ENCODE peak calls at places on chromosomes 5 and 9, in nine cellular contexts. One of them, this sample, is unnamed.

GRCh38 chr5:74409166-74409706 is 231.3 kb downstream of the ENC1 start:
- DNase-seq in NCI-H345: peak; percentile 54
- DNase-seq in T-helper 2 cell: no peak
- DNase-seq in NCI-H510A treated with DMSO at 0.1 percent for 48 hours: peak; percentile 18
- DNase-seq in cardiac septum: no peak
- DNase-seq in NCI-H1930: no peak
- DNase-seq in effector memory CD8-positive, alpha-beta T cell: no peak
- DNase-seq in mucosa of gallbladder: no peak
- DNase-seq in body of pancreas: peak; percentile 81
- DNase-seq in this sample: no peak

GRCh38 chr5:1295650-1296037 is 776 bp upstream of the TERT start:
- DNase-seq in mucosa of gallbladder: no peak
- DNase-seq in effector memory CD8-positive, alpha-beta T cell: no peak
- DNase-seq in NCI-H345: no peak
- DNase-seq in T-helper 2 cell: no peak
- DNase-seq in NCI-H510A treated with DMSO at 0.1 percent for 48 hours: no peak
- DNase-seq in NCI-H1930: no peak
- DNase-seq in body of pancreas: no peak
- DNase-seq in cardiac septum: peak; percentile 65
- DNase-seq in this sample: no peak

GRCh38 chr5:56037531-56038010 is 42.8 kb upstream of the IL6ST start:
- DNase-seq in NCI-H510A treated with DMSO at 0.1 percent for 48 hours: no peak
- DNase-seq in effector memory CD8-positive, alpha-beta T cell: no peak
- DNase-seq in NCI-H345: no peak
- DNase-seq in mucosa of gallbladder: no peak
- DNase-seq in T-helper 2 cell: no peak
- DNase-seq in NCI-H1930: no peak
- DNase-seq in body of pancreas: peak; percentile 18
- DNase-seq in cardiac septum: no peak
- DNase-seq in this sample: no peak

GRCh38 chr5:10533218-10533617 is 30.7 kb upstream of the ANKRD33B start:
- DNase-seq in NCI-H345: no peak
- DNase-seq in NCI-H510A treated with DMSO at 0.1 percent for 48 hours: no peak
- DNase-seq in mucosa of gallbladder: no peak
- DNase-seq in NCI-H1930: no peak
- DNase-seq in T-helper 2 cell: no peak
- DNase-seq in body of pancreas: no peak
- DNase-seq in effector memory CD8-positive, alpha-beta T cell: no peak
- DNase-seq in cardiac septum: no peak
- DNase-seq in this sample: no peak

GRCh38 chr9:132182609-132183073 is 20.8 kb downstream of the NTNG2 start:
- DNase-seq in body of pancreas: no peak
- DNase-seq in NCI-H1930: no peak
- DNase-seq in T-helper 2 cell: no peak
- DNase-seq in mucosa of gallbladder: no peak
- DNase-seq in NCI-H510A treated with DMSO at 0.1 percent for 48 hours: no peak
- DNase-seq in effector memory CD8-positive, alpha-beta T cell: no peak
- DNase-seq in NCI-H345: no peak
- DNase-seq in cardiac septum: no peak
- DNase-seq in this sample: no peak

GRCh38 chr9:97479496-97480159 is 21.8 kb upstream of the TMOD1 start:
- DNase-seq in NCI-H1930: no peak
- DNase-seq in effector memory CD8-positive, alpha-beta T cell: no peak
- DNase-seq in NCI-H510A treated with DMSO at 0.1 percent for 48 hours: no peak
- DNase-seq in cardiac septum: no peak
- DNase-seq in mucosa of gallbladder: no peak
- DNase-seq in NCI-H345: no peak
- DNase-seq in body of pancreas: no peak
- DNase-seq in T-helper 2 cell: no peak
- DNase-seq in this sample: no peak

GRCh38 chr9:93865245-93865644 is 89.9 kb downstream of the BARX1 start:
- DNase-seq in NCI-H1930: no peak
- DNase-seq in NCI-H510A treated with DMSO at 0.1 percent for 48 hours: no peak
- DNase-seq in effector memory CD8-positive, alpha-beta T cell: no peak
- DNase-seq in T-helper 2 cell: no peak
- DNase-seq in cardiac septum: no peak
- DNase-seq in mucosa of gallbladder: no peak
- DNase-seq in body of pancreas: no peak
- DNase-seq in NCI-H345: no peak
- DNase-seq in this sample: no peak

GRCh38 chr9:101995231-101995630 is 256.8 kb upstream of the GRIN3A start:
- DNase-seq in NCI-H510A treated with DMSO at 0.1 percent for 48 hours: no peak
- DNase-seq in cardiac septum: no peak
- DNase-seq in mucosa of gallbladder: no peak
- DNase-seq in body of pancreas: no peak
- DNase-seq in effector memory CD8-positive, alpha-beta T cell: no peak
- DNase-seq in T-helper 2 cell: no peak
- DNase-seq in NCI-H345: no peak
- DNase-seq in NCI-H1930: no peak
- DNase-seq in this sample: no peak

GRCh38 chr9:83596899-83597504 is 25.9 kb upstream of the IDNK start:
- DNase-seq in NCI-H345: peak; percentile 26
- DNase-seq in cardiac septum: no peak
- DNase-seq in body of pancreas: peak; percentile 36
- DNase-seq in T-helper 2 cell: peak; percentile 27
- DNase-seq in NCI-H510A treated with DMSO at 0.1 percent for 48 hours: peak; percentile 52
- DNase-seq in NCI-H1930: no peak
- DNase-seq in effector memory CD8-positive, alpha-beta T cell: peak; percentile 29
- DNase-seq in mucosa of gallbladder: peak; percentile 50
- DNase-seq in this sample: peak; percentile 20

GRCh38 chr5:26569929-26570258 is 468.5 kb downstream of the CDH9 start:
- DNase-seq in NCI-H345: no peak
- DNase-seq in NCI-H510A treated with DMSO at 0.1 percent for 48 hours: no peak
- DNase-seq in NCI-H1930: no peak
- DNase-seq in effector memory CD8-positive, alpha-beta T cell: no peak
- DNase-seq in mucosa of gallbladder: no peak
- DNase-seq in body of pancreas: no peak
- DNase-seq in T-helper 2 cell: no peak
- DNase-seq in cardiac septum: no peak
- DNase-seq in this sample: no peak

GRCh38 chr9:124855944-124856773 is 2.9 kb downstream of the WDR38 start:
- DNase-seq in T-helper 2 cell: no peak
- DNase-seq in body of pancreas: no peak
- DNase-seq in NCI-H345: peak; percentile 20
- DNase-seq in cardiac septum: no peak
- DNase-seq in NCI-H510A treated with DMSO at 0.1 percent for 48 hours: no peak
- DNase-seq in NCI-H1930: no peak
- DNase-seq in mucosa of gallbladder: no peak
- DNase-seq in effector memory CD8-positive, alpha-beta T cell: no peak
- DNase-seq in this sample: no peak

GRCh38 chr9:133233681-133234432 is 24.8 kb upstream of the OBP2B start:
- DNase-seq in effector memory CD8-positive, alpha-beta T cell: no peak
- DNase-seq in NCI-H510A treated with DMSO at 0.1 percent for 48 hours: no peak
- DNase-seq in NCI-H1930: no peak
- DNase-seq in NCI-H345: no peak
- DNase-seq in cardiac septum: peak; percentile 73
- DNase-seq in mucosa of gallbladder: no peak
- DNase-seq in body of pancreas: no peak
- DNase-seq in T-helper 2 cell: no peak
- DNase-seq in this sample: no peak

GRCh38 chr9:119458068-119458467 is 88.8 kb upstream of the BRINP1 start:
- DNase-seq in cardiac septum: no peak
- DNase-seq in T-helper 2 cell: no peak
- DNase-seq in mucosa of gallbladder: no peak
- DNase-seq in effector memory CD8-positive, alpha-beta T cell: no peak
- DNase-seq in NCI-H1930: no peak
- DNase-seq in body of pancreas: no peak
- DNase-seq in NCI-H345: no peak
- DNase-seq in NCI-H510A treated with DMSO at 0.1 percent for 48 hours: no peak
- DNase-seq in this sample: no peak

GRCh38 chr9:124124729-124125589 is 113.4 kb downstream of the LHX2 start:
- DNase-seq in body of pancreas: no peak
- DNase-seq in cardiac septum: no peak
- DNase-seq in mucosa of gallbladder: no peak
- DNase-seq in NCI-H345: peak; percentile 88
- DNase-seq in T-helper 2 cell: no peak
- DNase-seq in NCI-H510A treated with DMSO at 0.1 percent for 48 hours: peak; percentile 94
- DNase-seq in effector memory CD8-positive, alpha-beta T cell: no peak
- DNase-seq in NCI-H1930: no peak
- DNase-seq in this sample: no peak

GRCh38 chr9:127977877-127978647 is 2.7 kb downstream of the EEIG1 start:
- DNase-seq in NCI-H1930: no peak
- DNase-seq in effector memory CD8-positive, alpha-beta T cell: no peak
- DNase-seq in NCI-H345: no peak
- DNase-seq in cardiac septum: no peak
- DNase-seq in mucosa of gallbladder: peak; percentile 64
- DNase-seq in body of pancreas: peak; percentile 78
- DNase-seq in T-helper 2 cell: peak; percentile 47
- DNase-seq in NCI-H510A treated with DMSO at 0.1 percent for 48 hours: peak; percentile 30
- DNase-seq in this sample: no peak

GRCh38 chr9:126218726-126219125 is 107.9 kb upstream of the MVB12B start:
- DNase-seq in effector memory CD8-positive, alpha-beta T cell: no peak
- DNase-seq in cardiac septum: no peak
- DNase-seq in T-helper 2 cell: no peak
- DNase-seq in mucosa of gallbladder: peak; percentile 4
- DNase-seq in NCI-H345: no peak
- DNase-seq in NCI-H510A treated with DMSO at 0.1 percent for 48 hours: no peak
- DNase-seq in body of pancreas: no peak
- DNase-seq in NCI-H1930: no peak
- DNase-seq in this sample: no peak

GRCh38 chr5:126846344-126846743 is 69.4 kb downstream of the LMNB1 start:
- DNase-seq in cardiac septum: no peak
- DNase-seq in NCI-H1930: no peak
- DNase-seq in T-helper 2 cell: no peak
- DNase-seq in NCI-H345: no peak
- DNase-seq in body of pancreas: no peak
- DNase-seq in NCI-H510A treated with DMSO at 0.1 percent for 48 hours: no peak
- DNase-seq in mucosa of gallbladder: no peak
- DNase-seq in effector memory CD8-positive, alpha-beta T cell: no peak
- DNase-seq in this sample: no peak

GRCh38 chr5:67118050-67118620 is 78.5 kb downstream of the CD180 start:
- DNase-seq in cardiac septum: no peak
- DNase-seq in NCI-H345: no peak
- DNase-seq in NCI-H510A treated with DMSO at 0.1 percent for 48 hours: no peak
- DNase-seq in effector memory CD8-positive, alpha-beta T cell: no peak
- DNase-seq in mucosa of gallbladder: no peak
- DNase-seq in T-helper 2 cell: no peak
- DNase-seq in NCI-H1930: no peak
- DNase-seq in body of pancreas: no peak
- DNase-seq in this sample: no peak